ENCODE peak calls at places on chromosomes 16 and 17, in eight cellular contexts. D is amygdala; Q is ascending aorta; T is HAP-1; R is lung; V is lower leg skin; S is activated T-helper 9 cell treated with anti-CD3 and anti-CD28 coated beads, Interleukin-2, amount 50 U/mL, for 16 hours; F is activated CD8-positive, alpha-beta memory T cell treated with anti-CD3 and anti-CD28 coated beads for 48 hours. E is an unnamed sample.

GRCh38 chr17:38469875-38470274 is 41.6 kb downstream of the ARHGAP23 start:
- DNase-seq in D (no peak), Q (no peak), T (no peak), R (no peak), V (no peak), S (no peak), F (no peak), E (no peak)

GRCh38 chr16:57384248-57385070 is 12.2 kb downstream of the CX3CL1 start:
- DNase-seq in D (no peak), Q (no peak), T (no peak), R (no peak), V (no peak), S (no peak), F (no peak), E (no peak)

GRCh38 chr16:66081967-66082366 is 284.5 kb upstream of the CDH5 start:
- DNase-seq in D (no peak), Q (no peak), T (no peak), R (no peak), V (no peak), S (no peak), F (no peak), E (no peak)

GRCh38 chr16:71537643-71538042 is 11.4 kb downstream of the CHST4 start:
- DNase-seq in D (no peak), Q (no peak), T (peak; percentile 21), R (peak; percentile 33), V (no peak), S (no peak), F (no peak), E (peak; percentile 42)

GRCh38 chr16:22318690-22319358 is 21.6 kb downstream of the POLR3E start:
- DNase-seq in D (no peak), Q (no peak), T (no peak), R (no peak), V (peak; percentile 79), S (peak; percentile 24), F (peak; percentile 45), E (peak; percentile 70)

GRCh38 chr17:65662166-65662565 is 100.7 kb upstream of the AXIN2 start:
- DNase-seq in D (no peak), Q (no peak), T (no peak), R (no peak), V (no peak), S (no peak), F (no peak), E (no peak)

GRCh38 chr16:84746875-84747274 is 47.1 kb downstream of the USP10 start:
- DNase-seq in D (no peak), Q (no peak), T (no peak), R (no peak), V (no peak), S (no peak), F (no peak), E (no peak)

GRCh38 chr16:84795338-84796053 is 24.3 kb upstream of the CRISPLD2 start:
- DNase-seq in D (no peak), Q (peak; percentile 86), T (no peak), R (peak; percentile 46), V (peak; percentile 94), S (no peak), F (no peak), E (no peak)

GRCh38 chr16:31421587-31421986 is 6.6 kb downstream of the COX6A2 start:
- DNase-seq in D (no peak), Q (no peak), T (no peak), R (no peak), V (no peak), S (peak; percentile 27), F (peak; percentile 36), E (peak; percentile 83)

GRCh38 chr17:75658237-75658636 is 8.7 kb downstream of the RECQL5 start:
- DNase-seq in D (no peak), Q (no peak), T (no peak), R (no peak), V (no peak), S (no peak), F (no peak), E (no peak)

GRCh38 chr16:75420987-75421819 is 12.1 kb downstream of the CFDP1 start:
- DNase-seq in D (no peak), Q (no peak), T (peak; percentile 90), R (peak; percentile 67), V (peak; percentile 93), S (no peak), F (no peak), E (no peak)

GRCh38 chr16:75320435-75320834 is 69.0 kb upstream of the BCAR1 start:
- DNase-seq in D (peak; percentile 9), Q (no peak), T (no peak), R (no peak), V (no peak), S (no peak), F (no peak), E (no peak)

GRCh38 chr16:85462405-85463227 is 150.5 kb upstream of the GSE1 start:
- DNase-seq in D (no peak), Q (no peak), T (peak; percentile 28), R (no peak), V (no peak), S (no peak), F (no peak), E (no peak)

GRCh38 chr16:30893744-30894539 is at the start of gene BCL7C:
- DNase-seq in D (peak; percentile 64), Q (peak; percentile 96), T (peak; percentile 86), R (peak; percentile 93), V (peak; percentile 97), S (peak; percentile 77), F (no peak), E (peak; percentile 86)

GRCh38 chr17:60630352-60630751 is 30.4 kb downstream of the PPM1D start:
- DNase-seq in D (no peak), Q (no peak), T (no peak), R (no peak), V (no peak), S (no peak), F (no peak), E (no peak)

GRCh38 chr16:79007614-79008013 is 592.9 kb downstream of the MAF start:
- DNase-seq in D (no peak), Q (no peak), T (no peak), R (no peak), V (no peak), S (no peak), F (no peak), E (no peak)

GRCh38 chr17:81527591-81528383 is at the start of gene FSCN2:
- DNase-seq in D (no peak), Q (no peak), T (no peak), R (no peak), V (no peak), S (no peak), F (no peak), E (no peak)

GRCh38 chr17:82239926-82240505 is 11.2 kb downstream of the SLC16A3 start:
- DNase-seq in D (no peak), Q (no peak), T (no peak), R (no peak), V (no peak), S (no peak), F (no peak), E (no peak)

GRCh38 chr16:70476272-70477020 is 22.1 kb downstream of the FCSK start:
- DNase-seq in D (no peak), Q (no peak), T (no peak), R (no peak), V (no peak), S (no peak), F (peak; percentile 30), E (peak; percentile 57)

GRCh38 chr17:60372790-60373483 is 19.0 kb downstream of the USP32 start:
- DNase-seq in D (no peak), Q (no peak), T (no peak), R (no peak), V (no peak), S (no peak), F (no peak), E (no peak)

GRCh38 chr16:55021595-55022475 is 91.2 kb downstream of the IRX5 start:
- DNase-seq in D (no peak), Q (no peak), T (peak; percentile 16), R (no peak), V (peak; percentile 67), S (no peak), F (no peak), E (no peak)

GRCh38 chr17:75565066-75565465 is 22.5 kb upstream of the MYO15B start:
- DNase-seq in D (no peak), Q (no peak), T (no peak), R (no peak), V (no peak), S (no peak), F (no peak), E (no peak)

GRCh38 chr17:36475346-36475970 is 11.0 kb upstream of the ZNHIT3 start:
- DNase-seq in D (no peak), Q (no peak), T (no peak), R (no peak), V (no peak), S (no peak), F (no peak), E (no peak)